ENCODE peak calls at places on chromosome 2, in five cellular contexts. K is neuronal stem cell, J is trophoblast cell, H is H1, B is IMR-90. O is an unnamed sample.

GRCh38 chr2:36343601-36344000 is 12.0 kb upstream of the CRIM1 start:
- DNase-seq in B (peak; percentile 37), H (no peak), K (no peak), J (peak; percentile 82), O (no peak)

GRCh38 chr2:54457326-54458023 is 1.3 kb downstream of the SPTBN1 start:
- DNase-seq in K (peak; percentile 27), H (no peak), J (no peak), B (no peak), O (peak; percentile 48)

GRCh38 chr2:215994901-215995300 is 18.4 kb downstream of the MREG start:
- DNase-seq in K (no peak), H (no peak), J (no peak), B (no peak), O (no peak)

GRCh38 chr2:42234056-42234455 is 64.9 kb downstream of the EML4 start:
- DNase-seq in H (no peak), J (peak; percentile 59), K (no peak), B (peak; percentile 89), O (peak; percentile 71)

GRCh38 chr2:217555075-217555876 is 447.5 kb downstream of the TNS1 start:
- DNase-seq in K (no peak), B (no peak), J (no peak), H (peak; percentile 15), O (peak; percentile 20)

GRCh38 chr2:176130153-176130916 is 830 bp downstream of the HOXD8 start:
- DNase-seq in K (no peak), B (no peak), H (no peak), J (peak; percentile 33), O (peak; percentile 34)

GRCh38 chr2:68643011-68643873 is at the start of gene PROKR1:
- DNase-seq in B (no peak), K (peak; percentile 69), J (peak; percentile 70), H (no peak), O (peak; percentile 40)

GRCh38 chr2:69067026-69067630 is 54.1 kb downstream of the ANTXR1 start:
- DNase-seq in H (no peak), K (no peak), B (no peak), J (no peak), O (no peak)

GRCh38 chr2:104868081-104868806 is 14.3 kb downstream of the POU3F3 start:
- DNase-seq in H (no peak), B (no peak), J (no peak), K (no peak), O (no peak)

GRCh38 chr2:160085662-160086061 is 23.2 kb upstream of the PLA2R1 start:
- DNase-seq in J (peak; percentile 29), B (no peak), K (no peak), H (no peak), O (no peak)

GRCh38 chr2:119772128-119772527 is 12.4 kb downstream of the PTPN4 start:
- DNase-seq in J (no peak), H (no peak), K (no peak), B (peak; percentile 56), O (no peak)

GRCh38 chr2:176745543-176746331 is 466.9 kb upstream of the HNRNPA3 start:
- DNase-seq in B (no peak), K (no peak), H (no peak), J (no peak), O (no peak)

GRCh38 chr2:10057231-10058107 is 14.1 kb downstream of the KLF11 start:
- DNase-seq in B (peak; percentile 88), J (peak; percentile 95), K (no peak), H (peak; percentile 80), O (peak; percentile 90)

GRCh38 chr2:25125949-25126348 is 42.4 kb downstream of the POMC start:
- DNase-seq in J (no peak), B (no peak), K (no peak), H (no peak), O (no peak)

GRCh38 chr2:10733584-10733958 is 12.1 kb downstream of the ATP6V1C2 start:
- DNase-seq in J (peak; percentile 66), H (no peak), B (peak; percentile 21), K (no peak), O (no peak)

GRCh38 chr2:220033546-220033945 is 406.1 kb downstream of the SLC4A3 start:
- DNase-seq in H (no peak), J (no peak), B (peak; percentile 3), K (no peak), O (peak; percentile 15)

GRCh38 chr2:80351229-80351628 is 46.7 kb upstream of the LRRTM1 start:
- DNase-seq in H (no peak), K (no peak), J (no peak), B (no peak), O (no peak)

GRCh38 chr2:200306969-200307811 is 697 bp downstream of the SPATS2L start:
- DNase-seq in B (no peak), J (peak; percentile 63), K (peak; percentile 50), H (no peak), O (peak; percentile 43)

GRCh38 chr2:233705911-233706506 is 6.7 kb upstream of the UGT1A5 start:
- DNase-seq in K (no peak), B (peak; percentile 1), H (no peak), J (peak; percentile 62), O (no peak)

GRCh38 chr2:219542931-219543595 is 546 bp downstream of the CHPF start:
- DNase-seq in H (no peak), K (no peak), B (peak; percentile 16), J (peak; percentile 74), O (peak; percentile 57)

GRCh38 chr2:8659735-8660492 is 21.9 kb upstream of the ID2 start:
- DNase-seq in J (no peak), K (no peak), H (no peak), B (no peak), O (no peak)

GRCh38 chr2:37501121-37501520 is 156.7 kb downstream of the QPCT start:
- DNase-seq in B (no peak), J (no peak), K (no peak), H (no peak), O (no peak)

GRCh38 chr2:184685999-184686841 is 87.9 kb downstream of the ZNF804A start:
- DNase-seq in H (no peak), J (no peak), B (no peak), K (no peak), O (peak; percentile 15)

GRCh38 chr2:112630268-112630667 is 15.5 kb upstream of the SLC20A1 start:
- DNase-seq in B (no peak), H (no peak), J (peak; percentile 44), K (no peak), O (no peak)

GRCh38 chr2:176120369-176121307 is 1.9 kb upstream of the HOXD9 start:
- DNase-seq in J (no peak), H (no peak), K (no peak), B (no peak), O (no peak)

DNA sequence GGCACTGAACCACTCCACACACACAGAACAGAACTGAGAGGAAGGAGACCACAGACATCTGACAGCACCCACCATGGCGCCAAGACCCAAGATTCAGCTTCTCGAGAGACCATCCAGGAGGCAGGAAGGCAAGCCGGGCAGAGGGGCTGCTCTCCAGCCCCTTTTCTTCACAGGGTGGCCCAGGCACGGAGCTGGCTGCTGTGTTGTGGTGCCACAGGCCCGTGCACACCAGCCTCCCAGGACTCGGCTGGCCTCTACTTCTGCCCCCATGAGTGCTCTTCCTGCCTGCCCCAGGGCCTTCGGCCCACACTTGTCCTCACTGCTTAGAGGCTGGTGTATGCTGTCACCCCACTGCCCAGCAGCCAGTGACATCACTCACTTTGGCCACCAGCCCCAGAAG is 547.6 kb upstream of the RAB6C start:
- DNase-seq in K (no peak), B (no peak), H (no peak), J (no peak), O (no peak)
- H3K9me3 ChIP-seq in K (no peaks in the 10 kb centered on the region), B (peaks cover 34% of the 10 kb centered on the region), H (no peaks in the 10 kb centered on the region), J (no peaks in the 10 kb centered on the region), O (no peaks in the 10 kb centered on the region)

GRCh38 chr2:204260906-204261305 is 284.4 kb upstream of the PARD3B start:
- DNase-seq in J (no peak), K (no peak), B (no peak), H (no peak), O (no peak)

GRCh38 chr2:204261776-204262175 is 283.5 kb upstream of the PARD3B start:
- DNase-seq in K (no peak), H (no peak), B (no peak), J (no peak), O (no peak)

GRCh38 chr2:204264746-204265145 is 280.5 kb upstream of the PARD3B start:
- DNase-seq in K (no peak), H (no peak), J (no peak), B (no peak), O (no peak)

GRCh38 chr2:204265701-204266310 is 279.5 kb upstream of the PARD3B start:
- DNase-seq in K (no peak), B (no peak), J (no peak), H (no peak), O (no peak)

DNA sequence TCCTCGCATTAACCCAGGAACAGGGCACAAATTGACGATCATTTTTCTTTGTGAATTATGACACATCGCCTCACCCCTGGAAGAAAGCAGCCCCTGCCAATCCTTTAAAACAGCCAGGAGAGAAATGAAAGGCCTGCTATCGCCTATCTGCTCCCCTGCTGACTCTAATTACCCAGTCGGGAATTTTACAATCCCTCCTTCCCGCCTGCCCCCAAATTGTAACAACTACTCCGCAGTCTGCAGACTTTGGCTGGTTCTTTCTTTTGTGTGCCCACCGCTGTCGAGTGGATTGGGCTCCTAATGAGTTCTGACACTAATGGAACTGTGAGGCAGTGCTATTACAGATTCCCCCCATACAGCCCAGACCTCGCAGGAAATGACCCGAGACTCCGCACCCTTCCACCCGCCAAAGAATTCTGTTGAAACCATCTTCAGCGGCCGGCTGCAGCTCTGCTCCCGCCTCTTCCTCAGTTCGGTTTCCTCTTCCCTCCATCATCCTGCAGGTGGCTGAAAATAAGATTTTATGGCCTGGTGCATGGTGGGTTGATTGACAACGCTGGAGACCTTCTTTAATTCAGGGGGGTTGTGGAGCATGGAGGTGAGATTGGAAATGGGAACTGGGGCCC is 281.1 kb upstream of the PARD3B start:
- DNase-seq in K (peak; percentile 53), J (no peak), H (no peak), B (no peak), O (no peak)
- H2BK120ac ChIP-seq in K (no peak overlapping the region), J (no peak overlapping the region), H (no peak overlapping the region), B (no peak overlapping the region), O (no peak overlapping the region)

DNA sequence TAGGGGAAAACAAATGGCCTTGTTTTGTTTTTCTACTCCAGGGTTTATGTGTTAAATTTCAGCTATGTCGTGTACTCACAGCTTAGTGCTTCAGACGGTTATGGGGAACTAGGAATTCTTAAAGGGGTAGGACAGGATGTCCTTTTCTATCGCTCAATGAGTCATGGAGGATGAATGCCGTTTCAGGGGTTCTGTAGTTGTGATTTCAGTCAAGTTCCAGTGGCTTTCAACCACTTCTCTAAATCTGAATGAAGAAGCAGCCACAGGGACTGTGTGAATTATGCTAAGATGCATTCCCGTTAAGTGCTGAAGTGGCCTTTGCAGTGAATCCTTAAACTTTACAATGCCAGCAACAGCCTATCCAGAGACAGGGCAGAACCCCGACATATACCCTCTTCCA is 1231.7 kb upstream of the ZEB2 start:
- DNase-seq in B (peak; percentile 60), H (no peak), J (peak; percentile 32), K (no peak), O (peak; percentile 80)
- H3K4me3 ChIP-seq in B (no peak overlapping the region), H (no peak overlapping the region), J (no peak overlapping the region), K (no peak overlapping the region), O (peak overlapping the region; percentile 35)

DNA sequence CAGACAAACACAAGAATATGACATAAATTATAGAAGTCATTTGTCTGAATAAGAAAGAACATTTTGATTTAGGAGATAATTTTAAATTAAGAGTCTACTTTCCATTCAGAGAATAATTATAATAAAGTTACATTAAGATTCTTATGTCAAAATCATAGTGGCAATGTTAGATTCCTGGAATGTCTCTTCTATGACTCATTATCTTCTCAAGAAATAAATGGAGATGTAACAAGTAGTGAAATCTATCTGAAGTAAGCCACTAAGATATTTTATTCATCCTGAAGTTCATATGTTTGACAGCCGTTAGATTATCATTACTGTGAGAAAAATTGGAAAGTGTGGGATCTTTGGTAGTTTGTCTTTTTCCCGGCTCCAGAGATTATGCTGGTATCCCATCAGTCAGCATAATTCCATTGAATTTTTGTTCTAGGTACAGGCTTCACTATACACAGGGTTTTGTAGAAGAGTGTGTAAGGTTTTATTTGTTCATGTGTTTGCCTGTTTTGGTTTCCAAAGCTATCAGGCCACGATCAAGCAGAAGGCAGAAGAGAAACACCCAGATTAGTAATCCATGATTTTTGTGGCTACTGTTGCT is 1246.6 kb upstream of the LRRTM1 start:
- DNase-seq in J (no peak), H (no peak), B (no peak), K (no peak), O (no peak)
- H3K9me3 ChIP-seq in J (no peaks in the 10 kb centered on the region), H (no peaks in the 10 kb centered on the region), B (no peaks in the 10 kb centered on the region), K (no peaks in the 10 kb centered on the region), O (peaks cover 9% of the 10 kb centered on the region)